ENCODE peak calls at places on chromosomes 7 and 10, in six cellular contexts. U is NCI-H2029, R is IMR-90, Y is NT2/D1, Q is ACHN, D is D341Med. M is an unnamed sample.

GRCh38 chr7:47483604-47484273 is 98.2 kb downstream of the TNS3 start:
- DNase-seq in Y (no peak), D (no peak), R (peak; percentile 38), U (no peak), Q (peak; percentile 29), M (peak; percentile 34)

GRCh38 chr7:132865766-132866531 is 215.9 kb downstream of the CHCHD3 start:
- DNase-seq in D (no peak), R (peak; percentile 24), Y (no peak), U (no peak), Q (no peak), M (no peak)

GRCh38 chr10:3935933-3936359 is 150.9 kb upstream of the KLF6 start:
- DNase-seq in Y (no peak), Q (no peak), D (no peak), U (peak; percentile 32), R (no peak), M (no peak)

GRCh38 chr10:83983578-83984255 is 155.6 kb upstream of the GHITM start:
- DNase-seq in U (no peak), Y (no peak), Q (no peak), D (no peak), R (no peak), M (no peak)

GRCh38 chr10:76882245-76882644 is 755.4 kb downstream of the KCNMA1 start:
- DNase-seq in U (no peak), Q (no peak), Y (no peak), R (no peak), D (no peak), M (no peak)

GRCh38 chr7:99109108-99110051 is 34.5 kb downstream of the SMURF1 start:
- DNase-seq in Q (no peak), R (peak; percentile 62), U (no peak), D (peak; percentile 73), Y (no peak), M (peak; percentile 45)

GRCh38 chr10:114708717-114709352 is 50.8 kb upstream of the ABLIM1 start:
- DNase-seq in Y (no peak), U (no peak), D (no peak), R (peak; percentile 89), Q (peak; percentile 97), M (no peak)

GRCh38 chr7:43869898-43870240 is 552 bp upstream of the MRPS24 start:
- DNase-seq in Q (peak; percentile 91), Y (no peak), R (peak; percentile 96), U (no peak), D (no peak), M (no peak)

GRCh38 chr10:115921795-115922194 is 351.2 kb downstream of the GFRA1 start:
- DNase-seq in Y (no peak), Q (no peak), U (no peak), D (no peak), R (peak; percentile 19), M (no peak)